ENCODE peak calls at places on chromosomes 11 and 22, in six cellular contexts. Q, S, H, E, R and I are unnamed samples.

GRCh38 chr11:121018746-121019145 is 5.2 kb upstream of the TBCEL start:
- DNase-seq in S (no peak), E (no peak), R (no peak), H (no peak), Q (no peak), I (no peak)

GRCh38 chr11:96340555-96340885 is 2.5 kb downstream of the MAML2 start:
- DNase-seq in E (no peak), S (no peak), Q (no peak), R (no peak), H (no peak), I (no peak)

GRCh38 chr22:44870021-44870420 is 117.6 kb downstream of the ARHGAP8 start:
- DNase-seq in E (peak), Q (no peak), R (no peak), S (no peak), H (no peak), I (no peak)

GRCh38 chr11:123407124-123407995 is 22.7 kb upstream of the GRAMD1B start:
- DNase-seq in R (peak), S (peak), H (no peak), Q (peak), E (no peak), I (no peak)

GRCh38 chr11:47430524-47430923 is 4.3 kb upstream of the PSMC3 start:
- DNase-seq in E (no peak), H (no peak), S (no peak), Q (no peak), R (no peak), I (no peak)

GRCh38 chr11:69308936-69309799 is 15.2 kb downstream of the MYEOV start:
- DNase-seq in R (no peak), E (no peak), Q (no peak), S (no peak), H (no peak), I (no peak)

GRCh38 chr11:61270354-61271070 is 24.6 kb downstream of the VWCE start:
- DNase-seq in R (no peak), Q (no peak), E (no peak), H (no peak), S (no peak), I (no peak)

GRCh38 chr22:30864441-30865420 is 103.8 kb downstream of the MORC2 start:
- DNase-seq in S (no peak), E (no peak), R (no peak), H (no peak), Q (no peak), I (no peak)

GRCh38 chr11:117384045-117384444 is 56.4 kb downstream of the CEP164 start:
- DNase-seq in Q (no peak), E (peak), H (no peak), S (no peak), R (no peak), I (no peak)

GRCh38 chr11:115623021-115623451 is 118.8 kb upstream of the CADM1 start:
- DNase-seq in E (peak), Q (no peak), S (peak), R (no peak), H (peak), I (peak)

GRCh38 chr11:93028959-93029536 is 59.6 kb downstream of the MTNR1B start:
- DNase-seq in Q (no peak), S (no peak), R (no peak), H (no peak), E (no peak), I (no peak)

GRCh38 chr22:26318975-26319374 is 110.1 kb upstream of the ASPHD2 start:
- DNase-seq in E (no peak), R (no peak), H (no peak), S (no peak), Q (no peak), I (no peak)

GRCh38 chr11:27913650-27914049 is 194.3 kb downstream of the KIF18A start:
- DNase-seq in H (no peak), Q (no peak), S (no peak), R (no peak), E (no peak), I (no peak)

GRCh38 chr22:35616043-35616442 is 1.1 kb downstream of the MB start:
- DNase-seq in Q (no peak), E (no peak), R (no peak), S (no peak), H (no peak), I (peak)

GRCh38 chr11:62124186-62125113 is 639 bp downstream of the INCENP start:
- DNase-seq in H (peak), E (no peak), R (peak), Q (no peak), S (peak), I (no peak)

GRCh38 chr22:48850658-48851287 is 976.9 kb downstream of the BRD1 start:
- DNase-seq in E (no peak), H (no peak), S (no peak), Q (no peak), R (no peak), I (no peak)

GRCh38 chr22:20276468-20276867 is 8.3 kb upstream of the RTN4R start:
- DNase-seq in S (no peak), E (no peak), R (no peak), H (no peak), Q (no peak), I (no peak)

GRCh38 chr22:44003016-44003775 is 20.9 kb upstream of the PARVB start:
- DNase-seq in H (no peak), S (no peak), E (no peak), R (no peak), Q (no peak), I (no peak)

GRCh38 chr11:69212121-69213110 is 56.7 kb downstream of the SMIM38 start:
- DNase-seq in H (no peak), R (no peak), Q (no peak), E (no peak), S (no peak), I (no peak)

GRCh38 chr22:23110190-23110921 is 31.4 kb downstream of the RSPH14 start:
- DNase-seq in S (no peak), E (peak), Q (no peak), H (no peak), R (no peak), I (no peak)

GRCh38 chr22:45583504-45583903 is 80.8 kb downstream of the FBLN1 start:
- DNase-seq in R (no peak), Q (no peak), E (no peak), S (no peak), H (no peak), I (no peak)

GRCh38 chr22:21451545-21452520 is 15.4 kb upstream of the TMEM191C start:
- DNase-seq in S (peak), E (no peak), H (no peak), R (no peak), Q (no peak), I (no peak)

GRCh38 chr11:78547931-78548705 is 26.5 kb downstream of the NARS2 start:
- DNase-seq in S (no peak), R (no peak), H (no peak), Q (no peak), E (no peak), I (no peak)

GRCh38 chr22:17106161-17106784 is 14.9 kb downstream of the TMEM121B start:
- DNase-seq in E (no peak), Q (no peak), R (no peak), S (no peak), H (no peak), I (no peak)

GRCh38 chr11:92018332-92018731 is 206.3 kb upstream of the FAT3 start:
- DNase-seq in S (no peak), E (no peak), Q (no peak), R (no peak), H (no peak), I (no peak)